ENCODE peak calls at places on chromosomes 4 and X, in eight cellular contexts. One of them, this sample, is unnamed.

GRCh38 chrX:34655496-34656258 is 1.4 kb downstream of the TMEM47 start:
- DNase-seq in transverse colon: no peak
- DNase-seq in mesendoderm: peak; percentile 14
- DNase-seq in aorta: no peak
- DNase-seq in left ventricle myocardium inferior: no peak
- DNase-seq in small intestine: no peak
- DNase-seq in stomach: no peak
- DNase-seq in PC-3: no peak
- DNase-seq in this sample: no peak

GRCh38 chrX:74540635-74541249 is 73.7 kb downstream of the RLIM start:
- DNase-seq in transverse colon: no peak
- DNase-seq in mesendoderm: no peak
- DNase-seq in aorta: no peak
- DNase-seq in left ventricle myocardium inferior: no peak
- DNase-seq in small intestine: no peak
- DNase-seq in stomach: no peak
- DNase-seq in PC-3: no peak
- DNase-seq in this sample: no peak

GRCh38 chr4:17284323-17285175 is 227.3 kb downstream of the QDPR start:
- DNase-seq in transverse colon: no peak
- DNase-seq in mesendoderm: no peak
- DNase-seq in aorta: no peak
- DNase-seq in left ventricle myocardium inferior: no peak
- DNase-seq in small intestine: no peak
- DNase-seq in stomach: no peak
- DNase-seq in PC-3: no peak
- DNase-seq in this sample: no peak

GRCh38 chrX:153459976-153460375 is 10.4 kb downstream of the HAUS7 start:
- DNase-seq in transverse colon: no peak
- DNase-seq in mesendoderm: peak; percentile 84
- DNase-seq in aorta: no peak
- DNase-seq in left ventricle myocardium inferior: no peak
- DNase-seq in small intestine: no peak
- DNase-seq in stomach: no peak
- DNase-seq in PC-3: no peak
- DNase-seq in this sample: no peak

GRCh38 chr4:147071341-147071740 is 125.7 kb upstream of the TTC29 start:
- DNase-seq in transverse colon: no peak
- DNase-seq in mesendoderm: no peak
- DNase-seq in aorta: no peak
- DNase-seq in left ventricle myocardium inferior: no peak
- DNase-seq in small intestine: no peak
- DNase-seq in stomach: no peak
- DNase-seq in PC-3: no peak
- DNase-seq in this sample: no peak

GRCh38 chr4:69156913-69157312 is 57.6 kb downstream of the UGT2B11 start:
- DNase-seq in transverse colon: no peak
- DNase-seq in mesendoderm: peak; percentile 52
- DNase-seq in aorta: no peak
- DNase-seq in left ventricle myocardium inferior: no peak
- DNase-seq in small intestine: no peak
- DNase-seq in stomach: no peak
- DNase-seq in PC-3: peak; percentile 65
- DNase-seq in this sample: no peak

GRCh38 chr4:95290702-95291101 is 258.1 kb downstream of the UNC5C start:
- DNase-seq in transverse colon: no peak
- DNase-seq in mesendoderm: no peak
- DNase-seq in aorta: no peak
- DNase-seq in left ventricle myocardium inferior: no peak
- DNase-seq in small intestine: peak; percentile 1
- DNase-seq in stomach: no peak
- DNase-seq in PC-3: no peak
- DNase-seq in this sample: no peak

GRCh38 chrX:115067812-115068211 is 50.4 kb upstream of the IL13RA2 start:
- DNase-seq in transverse colon: no peak
- DNase-seq in mesendoderm: no peak
- DNase-seq in aorta: no peak
- DNase-seq in left ventricle myocardium inferior: no peak
- DNase-seq in small intestine: no peak
- DNase-seq in stomach: no peak
- DNase-seq in PC-3: no peak
- DNase-seq in this sample: no peak

GRCh38 chrX:2500681-2501151 is at the start of the genes DHRSX and ZBED1:
- DNase-seq in transverse colon: peak; percentile 48
- DNase-seq in mesendoderm: peak; percentile 48
- DNase-seq in aorta: peak; percentile 65
- DNase-seq in left ventricle myocardium inferior: peak; percentile 54
- DNase-seq in small intestine: peak; percentile 27
- DNase-seq in stomach: peak; percentile 51
- DNase-seq in PC-3: peak; percentile 9
- DNase-seq in this sample: peak; percentile 43

GRCh38 chrX:13506574-13506973 is 62.8 kb upstream of the EGFL6 start:
- DNase-seq in transverse colon: peak; percentile 56
- DNase-seq in mesendoderm: peak; percentile 37
- DNase-seq in aorta: no peak
- DNase-seq in left ventricle myocardium inferior: peak; percentile 15
- DNase-seq in small intestine: no peak
- DNase-seq in stomach: peak; percentile 48
- DNase-seq in PC-3: peak; percentile 62
- DNase-seq in this sample: peak; percentile 39

GRCh38 chrX:21838937-21839333 is 482 bp upstream of the MBTPS2 start:
- DNase-seq in transverse colon: no peak
- DNase-seq in mesendoderm: no peak
- DNase-seq in aorta: no peak
- DNase-seq in left ventricle myocardium inferior: no peak
- DNase-seq in small intestine: peak; percentile 24
- DNase-seq in stomach: no peak
- DNase-seq in PC-3: peak; percentile 43
- DNase-seq in this sample: no peak

GRCh38 chr4:44279469-44279868 is 169.1 kb downstream of the KCTD8 start:
- DNase-seq in transverse colon: no peak
- DNase-seq in mesendoderm: no peak
- DNase-seq in aorta: no peak
- DNase-seq in left ventricle myocardium inferior: no peak
- DNase-seq in small intestine: no peak
- DNase-seq in stomach: no peak
- DNase-seq in PC-3: no peak
- DNase-seq in this sample: no peak

GRCh38 chr4:77001907-77002306 is 52.4 kb downstream of the SEPTIN11 start:
- DNase-seq in transverse colon: no peak
- DNase-seq in mesendoderm: no peak
- DNase-seq in aorta: no peak
- DNase-seq in left ventricle myocardium inferior: no peak
- DNase-seq in small intestine: no peak
- DNase-seq in stomach: no peak
- DNase-seq in PC-3: peak; percentile 63
- DNase-seq in this sample: no peak

GRCh38 chr4:158121203-158121586 is 51.6 kb downstream of the GASK1B start:
- DNase-seq in transverse colon: no peak
- DNase-seq in mesendoderm: peak; percentile 48
- DNase-seq in aorta: no peak
- DNase-seq in left ventricle myocardium inferior: no peak
- DNase-seq in small intestine: peak; percentile 1
- DNase-seq in stomach: no peak
- DNase-seq in PC-3: no peak
- DNase-seq in this sample: no peak

GRCh38 chr4:40719008-40719623 is 30.6 kb upstream of the NSUN7 start:
- DNase-seq in transverse colon: no peak
- DNase-seq in mesendoderm: peak; percentile 65
- DNase-seq in aorta: no peak
- DNase-seq in left ventricle myocardium inferior: no peak
- DNase-seq in small intestine: peak; percentile 90
- DNase-seq in stomach: no peak
- DNase-seq in PC-3: peak; percentile 73
- DNase-seq in this sample: peak; percentile 50

GRCh38 chr4:47862297-47862696 is 24.4 kb upstream of the CORIN start:
- DNase-seq in transverse colon: no peak
- DNase-seq in mesendoderm: no peak
- DNase-seq in aorta: no peak
- DNase-seq in left ventricle myocardium inferior: no peak
- DNase-seq in small intestine: no peak
- DNase-seq in stomach: no peak
- DNase-seq in PC-3: no peak
- DNase-seq in this sample: no peak

GRCh38 chr4:81314897-81315470 is 100.0 kb upstream of the PRKG2 start:
- DNase-seq in transverse colon: no peak
- DNase-seq in mesendoderm: no peak
- DNase-seq in aorta: no peak
- DNase-seq in left ventricle myocardium inferior: no peak
- DNase-seq in small intestine: peak; percentile 36
- DNase-seq in stomach: no peak
- DNase-seq in PC-3: peak; percentile 5
- DNase-seq in this sample: no peak
- H3K27ac ChIP-seq in transverse colon: peak overlapping the region; percentile 78
- H3K27ac ChIP-seq in mesendoderm: no peak overlapping the region
- H3K27ac ChIP-seq in aorta: no peak overlapping the region
- H3K27ac ChIP-seq in left ventricle myocardium inferior: no peak overlapping the region
- H3K27ac ChIP-seq in small intestine: peak overlapping the region; percentile 47
- H3K27ac ChIP-seq in stomach: peak overlapping the region; percentile 35
- H3K27ac ChIP-seq in PC-3: no peak overlapping the region
- H3K27ac ChIP-seq in this sample: peak overlapping the region; percentile 40

DNA sequence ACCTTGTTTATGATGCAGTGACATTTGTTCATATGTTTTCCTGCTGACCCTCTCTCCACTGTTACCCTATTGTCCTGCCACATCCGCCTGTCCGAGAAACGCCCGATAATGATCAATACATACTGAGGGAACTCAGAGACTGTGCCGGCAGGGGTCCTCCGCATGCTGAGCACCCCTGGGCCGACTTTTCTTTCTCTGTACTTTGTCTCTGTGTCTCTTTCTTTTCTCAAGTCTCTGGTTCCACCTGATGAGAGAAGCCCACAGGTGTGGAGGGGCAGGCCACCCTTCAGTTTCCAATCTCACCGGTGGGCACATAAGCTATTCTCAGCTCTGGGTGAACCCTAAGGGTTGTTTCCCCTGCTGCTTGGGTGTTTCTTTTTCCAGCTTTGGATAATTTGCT is 97.0 kb downstream of the CEP44 start:
- DNase-seq in transverse colon: no peak
- DNase-seq in mesendoderm: peak; percentile 16
- DNase-seq in aorta: no peak
- DNase-seq in left ventricle myocardium inferior: no peak
- DNase-seq in small intestine: no peak
- DNase-seq in stomach: no peak
- DNase-seq in PC-3: no peak
- DNase-seq in this sample: no peak
- H3K27ac ChIP-seq in transverse colon: no peak overlapping the region
- H3K27ac ChIP-seq in mesendoderm: peak overlapping the region; percentile 2
- H3K27ac ChIP-seq in aorta: no peak overlapping the region
- H3K27ac ChIP-seq in left ventricle myocardium inferior: no peak overlapping the region
- H3K27ac ChIP-seq in small intestine: no peak overlapping the region
- H3K27ac ChIP-seq in stomach: no peak overlapping the region
- H3K27ac ChIP-seq in PC-3: no peak overlapping the region
- H3K27ac ChIP-seq in this sample: no peak overlapping the region

DNA sequence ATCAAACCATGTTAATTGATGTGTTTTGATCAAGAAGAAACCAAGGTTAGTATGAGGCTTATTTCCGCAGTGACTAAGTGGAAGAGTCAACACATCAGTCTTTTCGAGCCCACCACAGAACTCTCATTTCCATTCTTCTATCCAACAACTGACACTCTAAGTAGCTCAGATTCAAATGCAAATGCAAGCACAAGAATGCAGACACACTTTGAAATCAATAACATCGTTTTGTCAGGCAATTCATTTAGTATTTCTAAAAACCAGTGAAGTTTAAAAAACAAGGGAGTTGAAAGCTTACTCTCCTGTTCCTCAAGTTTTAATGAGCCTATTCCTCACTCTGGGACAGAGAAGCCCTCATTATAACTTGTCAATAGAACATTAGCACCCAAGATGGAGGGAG is 433.1 kb downstream of the ZIC3 start:
- DNase-seq in transverse colon: no peak
- DNase-seq in mesendoderm: no peak
- DNase-seq in aorta: no peak
- DNase-seq in left ventricle myocardium inferior: no peak
- DNase-seq in small intestine: no peak
- DNase-seq in stomach: no peak
- DNase-seq in PC-3: no peak
- DNase-seq in this sample: no peak
- H3K27ac ChIP-seq in transverse colon: no peak overlapping the region
- H3K27ac ChIP-seq in mesendoderm: no peak overlapping the region
- H3K27ac ChIP-seq in aorta: no peak overlapping the region
- H3K27ac ChIP-seq in left ventricle myocardium inferior: no peak overlapping the region
- H3K27ac ChIP-seq in small intestine: no peak overlapping the region
- H3K27ac ChIP-seq in stomach: no peak overlapping the region
- H3K27ac ChIP-seq in PC-3: no peak overlapping the region
- H3K27ac ChIP-seq in this sample: no peak overlapping the region

GRCh38 chr4:159284733-159285132 is 181.9 kb downstream of the RAPGEF2 start:
- DNase-seq in transverse colon: no peak
- DNase-seq in mesendoderm: no peak
- DNase-seq in aorta: no peak
- DNase-seq in left ventricle myocardium inferior: no peak
- DNase-seq in small intestine: no peak
- DNase-seq in stomach: no peak
- DNase-seq in PC-3: no peak
- DNase-seq in this sample: no peak

GRCh38 chr4:159282944-159283343 is 180.1 kb downstream of the RAPGEF2 start:
- DNase-seq in transverse colon: no peak
- DNase-seq in mesendoderm: no peak
- DNase-seq in aorta: no peak
- DNase-seq in left ventricle myocardium inferior: no peak
- DNase-seq in small intestine: no peak
- DNase-seq in stomach: no peak
- DNase-seq in PC-3: no peak
- DNase-seq in this sample: no peak

GRCh38 chr4:159281781-159282180 is 178.9 kb downstream of the RAPGEF2 start:
- DNase-seq in transverse colon: no peak
- DNase-seq in mesendoderm: no peak
- DNase-seq in aorta: no peak
- DNase-seq in left ventricle myocardium inferior: no peak
- DNase-seq in small intestine: no peak
- DNase-seq in stomach: no peak
- DNase-seq in PC-3: peak; percentile 52
- DNase-seq in this sample: no peak

GRCh38 chr4:159280442-159281172 is 177.7 kb downstream of the RAPGEF2 start:
- DNase-seq in transverse colon: no peak
- DNase-seq in mesendoderm: no peak
- DNase-seq in aorta: no peak
- DNase-seq in left ventricle myocardium inferior: no peak
- DNase-seq in small intestine: peak; percentile 87
- DNase-seq in stomach: no peak
- DNase-seq in PC-3: no peak
- DNase-seq in this sample: no peak

DNA sequence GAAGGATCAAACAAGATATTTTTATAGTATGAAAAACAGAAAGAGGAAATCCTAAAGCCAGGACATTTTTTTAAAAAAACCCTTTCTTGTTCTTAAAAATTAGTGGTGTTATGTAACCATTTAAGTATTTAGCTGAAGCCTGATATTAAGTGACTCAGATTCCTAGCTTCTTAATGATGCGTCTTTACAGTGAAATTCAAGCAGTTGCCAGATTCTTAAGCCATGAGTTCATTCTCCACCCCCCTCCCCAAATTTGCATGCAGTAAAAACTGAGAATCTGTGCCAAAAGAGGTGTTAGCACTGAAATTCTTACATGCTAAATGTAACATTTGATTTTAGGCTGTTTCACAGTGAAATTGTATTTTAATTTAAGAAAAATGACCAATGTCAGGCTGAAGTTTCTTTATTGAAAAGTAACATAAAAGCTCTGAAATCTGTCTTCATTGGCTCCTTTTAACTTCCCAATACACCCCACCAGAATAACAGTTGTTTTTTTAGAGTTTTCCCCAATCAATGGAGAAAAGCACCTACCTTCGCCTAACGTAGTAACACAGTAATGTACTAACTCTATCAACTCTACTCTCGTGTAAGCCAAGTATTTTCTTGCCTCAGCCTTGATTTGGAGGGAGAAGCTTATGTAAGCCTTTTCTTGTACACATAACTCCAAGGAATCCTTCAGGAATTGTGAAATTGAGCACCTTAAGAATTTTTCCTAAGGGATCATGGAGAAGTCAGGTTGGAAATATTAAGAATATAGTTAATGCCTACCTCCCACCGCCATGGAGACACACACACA is 181.0 kb downstream of the RAPGEF2 start:
- DNase-seq in transverse colon: no peak
- DNase-seq in mesendoderm: peak; percentile 96
- DNase-seq in aorta: no peak
- DNase-seq in left ventricle myocardium inferior: no peak
- DNase-seq in small intestine: no peak
- DNase-seq in stomach: no peak
- DNase-seq in PC-3: peak; percentile 71
- DNase-seq in this sample: no peak
- H3K27ac ChIP-seq in transverse colon: no peak overlapping the region
- H3K27ac ChIP-seq in mesendoderm: peak overlapping the region; percentile 89
- H3K27ac ChIP-seq in aorta: no peak overlapping the region
- H3K27ac ChIP-seq in left ventricle myocardium inferior: peak overlapping the region; percentile 40
- H3K27ac ChIP-seq in small intestine: no peak overlapping the region
- H3K27ac ChIP-seq in stomach: no peak overlapping the region
- H3K27ac ChIP-seq in PC-3: no peak overlapping the region
- H3K27ac ChIP-seq in this sample: no peak overlapping the region